ENCODE peak calls at places on chromosomes 12 and 14, in seven cellular contexts. Z is upper lobe of left lung, H is A549, Y is aorta, T is psoas muscle, B is mesenchymal stem cell, Q is hepatocyte. A is an unnamed sample. For H3K9me3 and H3K4me1, the result is how much of the 10 kb centered on the place peaks cover.

GRCh38 chr14:75489480-75489837 is 32.8 kb upstream of the BATF start:
- DNase-seq in Z (no peak), H (no peak), Y (no peak), T (no peak), B (no peak), Q (no peak), A (no peak)

GRCh38 chr12:30732954-30733637 is 21.7 kb downstream of the CAPRIN2 start:
- DNase-seq in Z (no peak), H (no peak), Y (no peak), T (no peak), B (no peak), Q (no peak), A (no peak)

GRCh38 chr12:108380382-108380781 is 41.3 kb upstream of the CMKLR1 start:
- DNase-seq in Z (no peak), H (no peak), Y (no peak), T (no peak), B (no peak), Q (no peak), A (no peak)

GRCh38 chr12:107731376-107731775 is 29.6 kb downstream of the PRDM4 start:
- DNase-seq in Z (no peak), H (no peak), Y (no peak), T (no peak), B (no peak), Q (no peak), A (no peak)

GRCh38 chr14:91996951-91997371 is 42.9 kb downstream of the TRIP11 start:
- DNase-seq in Z (no peak), H (peak), Y (no peak), T (no peak), B (peak), Q (peak), A (no peak)

GRCh38 chr14:96592591-96593388 is 90.6 kb downstream of the PAPOLA start:
- DNase-seq in Z (peak), H (peak), Y (no peak), T (peak), B (no peak), Q (no peak), A (peak)

GRCh38 chr12:89845356-89845755 is 136.7 kb upstream of the ATP2B1 start:
- DNase-seq in Z (no peak), H (no peak), Y (no peak), T (no peak), B (no peak), Q (no peak), A (no peak)

GRCh38 chr12:92465786-92466185 is 237.0 kb upstream of the PLEKHG7 start:
- DNase-seq in Z (no peak), H (no peak), Y (no peak), T (no peak), B (no peak), Q (no peak), A (no peak)

GRCh38 chr12:26287666-26288408 is 92.5 kb downstream of the SSPN start:
- DNase-seq in Z (no peak), H (no peak), Y (peak), T (peak), B (no peak), Q (no peak), A (no peak)

GRCh38 chr14:90513151-90514014 is 116.6 kb downstream of the CALM1 start:
- DNase-seq in Z (peak), H (peak), Y (peak), T (no peak), B (peak), Q (peak), A (no peak)

GRCh38 chr12:11592484-11592883 is 57.0 kb upstream of the ETV6 start:
- DNase-seq in Z (no peak), H (no peak), Y (no peak), T (no peak), B (no peak), Q (no peak), A (no peak)

GRCh38 chr14:92841930-92842329 is 47.8 kb downstream of the GOLGA5 start:
- DNase-seq in Z (no peak), H (no peak), Y (no peak), T (no peak), B (no peak), Q (no peak), A (no peak)

GRCh38 chr12:95440401-95440800 is 33.6 kb upstream of the METAP2 start:
- DNase-seq in Z (no peak), H (no peak), Y (no peak), T (no peak), B (peak), Q (no peak), A (no peak)

GRCh38 chr14:81323094-81323493 is 77.0 kb downstream of the STON2 start:
- DNase-seq in Z (no peak), H (no peak), Y (no peak), T (no peak), B (no peak), Q (no peak), A (no peak)

GRCh38 chr12:2756756-2757155 is 38.0 kb upstream of the FKBP4 start:
- DNase-seq in Z (no peak), H (no peak), Y (peak), T (no peak), B (no peak), Q (no peak), A (no peak)

GRCh38 chr12:57175428-57176138 is 28.2 kb upstream of the LRP1-AS start:
- DNase-seq in Z (peak), H (peak), Y (peak), T (peak), B (peak), Q (peak), A (peak)

GRCh38 chr12:15268927-15269552 is 47.8 kb upstream of the RERG start:
- DNase-seq in Z (peak), H (peak), Y (no peak), T (no peak), B (peak), Q (peak), A (no peak)

GRCh38 chr12:6376965-6377666 is 1.8 kb upstream of the SCNN1A start:
- DNase-seq in Z (no peak), H (no peak), Y (no peak), T (no peak), B (no peak), Q (no peak), A (no peak)

GRCh38 chr14:61492474-61492873 is 171.1 kb downstream of the PRKCH start:
- DNase-seq in Z (no peak), H (no peak), Y (no peak), T (no peak), B (no peak), Q (no peak), A (no peak)

GRCh38 chr14:61489932-61490331 is 168.6 kb downstream of the PRKCH start:
- DNase-seq in Z (peak), H (peak), Y (no peak), T (no peak), B (no peak), Q (no peak), A (no peak)

GRCh38 chr14:61489527-61489926 is 168.1 kb downstream of the PRKCH start:
- DNase-seq in Z (no peak), H (no peak), Y (no peak), T (no peak), B (no peak), Q (no peak), A (no peak)

GRCh38 chr14:61491876-61492440 is 170.6 kb downstream of the PRKCH start:
- DNase-seq in Z (peak), H (no peak), Y (no peak), T (no peak), B (no peak), Q (no peak), A (no peak)

DNA sequence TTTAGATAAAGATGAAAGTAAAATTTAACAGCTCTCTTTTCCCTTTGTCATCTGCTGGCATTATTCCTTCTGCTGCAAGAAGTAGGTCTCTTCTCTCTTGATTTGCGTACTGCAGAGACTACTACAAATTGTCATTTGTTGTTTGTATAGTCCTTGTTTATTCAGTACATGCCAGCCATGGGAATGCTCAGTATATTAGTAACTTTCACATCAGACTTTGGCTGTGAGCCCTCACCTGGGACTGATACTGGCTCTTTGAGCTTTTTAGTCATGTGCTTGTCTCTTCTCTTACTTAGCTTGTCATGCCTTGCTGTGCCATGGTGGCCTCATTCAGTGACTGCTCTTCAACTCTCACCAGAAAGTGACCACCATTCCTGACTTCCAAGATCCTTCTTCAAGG is 169.8 kb downstream of the PRKCH start:
- DNase-seq in Z (no peak), H (peak), Y (no peak), T (no peak), B (no peak), Q (peak), A (no peak)
- H3K9me3 ChIP-seq in Z (under half), H (under half), Y (under half), T (under half), B (under half), Q (under half), A (under half)

GRCh38 chr12:130178291-130178690 is 16.0 kb downstream of the FZD10 start:
- DNase-seq in Z (no peak), H (no peak), Y (no peak), T (no peak), B (no peak), Q (no peak), A (no peak)
- H3K4me3 ChIP-seq in Z (no peak), H (no peak), Y (no peak), T (no peak), B (no peak), Q (no peak), A (no peak)

GRCh38 chr14:68590233-68590535 is 202.7 kb downstream of the ZFP36L1 start:
- DNase-seq in Z (no peak), H (no peak), Y (no peak), T (no peak), B (no peak), Q (no peak), A (no peak)
- H3K4me1 ChIP-seq in Z (under half), H (under half), Y (under half), T (under half), B (under half), Q (half or more), A (under half)

GRCh38 chr12:51320695-51321320 is 3.2 kb downstream of the BIN2 start:
- DNase-seq in Z (peak), H (peak), Y (no peak), T (no peak), B (peak), Q (peak), A (no peak)

GRCh38 chr12:51321882-51322281 is 2.1 kb downstream of the BIN2 start:
- DNase-seq in Z (no peak), H (no peak), Y (no peak), T (no peak), B (no peak), Q (no peak), A (no peak)

GRCh38 chr12:51322452-51322851 is 1.5 kb downstream of the BIN2 start:
- DNase-seq in Z (no peak), H (no peak), Y (no peak), T (no peak), B (no peak), Q (no peak), A (no peak)

GRCh38 chr12:51318846-51319570 is 5.0 kb downstream of the BIN2 start:
- DNase-seq in Z (peak), H (no peak), Y (no peak), T (no peak), B (no peak), Q (no peak), A (no peak)

DNA sequence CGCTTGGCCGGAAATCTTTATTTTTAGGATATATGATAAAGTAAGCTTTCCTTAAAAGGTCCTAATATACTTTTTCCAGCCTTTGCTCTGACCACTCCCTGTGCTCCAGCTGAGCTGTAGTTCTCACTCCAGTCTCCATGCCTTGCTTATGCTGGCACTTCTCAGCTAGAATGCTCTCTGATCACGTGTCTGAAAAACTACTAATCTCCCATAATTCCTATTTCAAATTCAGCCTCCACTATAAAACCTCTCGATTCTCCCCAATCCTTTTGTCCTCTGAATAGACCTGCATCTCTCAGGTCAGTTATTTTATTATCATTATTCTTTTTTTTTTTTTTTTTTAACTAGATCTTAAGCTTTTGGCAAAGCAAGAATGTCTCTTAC is 3.7 kb downstream of the BIN2 start:
- DNase-seq in Z (no peak), H (peak), Y (no peak), T (no peak), B (no peak), Q (no peak), A (no peak)
- H3K9me3 ChIP-seq in Z (under half), H (under half), Y (under half), T (under half), B (under half), Q (under half), A (under half)

GRCh38 chr14:58922211-58922940 is 266.1 kb upstream of the DAAM1 start:
- DNase-seq in Z (no peak), H (no peak), Y (no peak), T (no peak), B (peak), Q (no peak), A (no peak)

GRCh38 chr14:58918066-58918465 is 270.4 kb upstream of the DAAM1 start:
- DNase-seq in Z (no peak), H (peak), Y (no peak), T (no peak), B (peak), Q (peak), A (no peak)

GRCh38 chr14:58920230-58920629 is 268.2 kb upstream of the DAAM1 start:
- DNase-seq in Z (no peak), H (no peak), Y (no peak), T (no peak), B (no peak), Q (no peak), A (no peak)

GRCh38 chr14:58919262-58919661 is 269.2 kb upstream of the DAAM1 start:
- DNase-seq in Z (no peak), H (no peak), Y (no peak), T (no peak), B (peak), Q (no peak), A (no peak)

GRCh38 chr14:58923751-58924405 is 264.6 kb upstream of the DAAM1 start:
- DNase-seq in Z (no peak), H (no peak), Y (no peak), T (no peak), B (no peak), Q (no peak), A (no peak)
- H3K4me3 ChIP-seq in Z (no peak), H (no peak), Y (no peak), T (no peak), B (no peak), Q (no peak), A (no peak)

GRCh38 chr12:65292241-65292640 is 13.8 kb downstream of the MSRB3 start:
- DNase-seq in Z (no peak), H (no peak), Y (no peak), T (no peak), B (no peak), Q (no peak), A (no peak)
- H3K4me1 ChIP-seq in Z (under half), H (under half), Y (under half), T (under half), B (under half), Q (under half), A (under half)

GRCh38 chr14:106631886-106632285 is 1105.5 kb downstream of the TMEM121 start:
- DNase-seq in Z (no peak), H (no peak), Y (no peak), T (no peak), B (no peak), Q (no peak), A (no peak)
- H3K9me3 ChIP-seq in Z (under half), H (under half), Y (under half), T (under half), B (under half), Q (under half), A (under half)